ENCODE peak calls at places on chromosomes 4 and X, in seven cellular contexts. O is NCI-H1105; N is Calu3; U is Caki2; Z is SJSA1; S is activated naive CD8-positive, alpha-beta T cell treated with anti-CD3 and anti-CD28 coated beads, Interleukin-2, amount 10 ng/mL, durations not matched to agents 7 days and 5 days; J is mucosa of descending colon. X is an unnamed sample.

GRCh38 chrX:151396042-151396826 is 772 bp upstream of the VMA21 start:
- DNase-seq in O (peak; percentile 87), N (no peak), U (no peak), Z (no peak), S (peak; percentile 33), J (peak; percentile 20), X (no peak)

GRCh38 chr4:21013501-21013900 is 313.2 kb downstream of the PACRGL start:
- DNase-seq in O (no peak), N (no peak), U (no peak), Z (no peak), S (no peak), J (no peak), X (no peak)

GRCh38 chr4:48153791-48154550 is 19.9 kb upstream of the TXK start:
- DNase-seq in O (no peak), N (no peak), U (no peak), Z (no peak), S (no peak), J (no peak), X (no peak)

GRCh38 chr4:102684605-102685052 is 76.1 kb downstream of the MANBA start:
- DNase-seq in O (no peak), N (no peak), U (peak; percentile 54), Z (peak; percentile 46), S (no peak), J (no peak), X (no peak)

GRCh38 chr4:4590496-4590895 is 48.6 kb upstream of the STX18 start:
- DNase-seq in O (no peak), N (no peak), U (no peak), Z (no peak), S (no peak), J (no peak), X (no peak)

GRCh38 chrX:39725928-39726619 is 371.7 kb downstream of the BCOR start:
- DNase-seq in O (no peak), N (no peak), U (no peak), Z (no peak), S (no peak), J (no peak), X (no peak)

GRCh38 chr4:71231073-71231752 is 107.6 kb upstream of the SLC4A4 start:
- DNase-seq in O (peak; percentile 45), N (peak; percentile 39), U (peak; percentile 88), Z (no peak), S (no peak), J (peak; percentile 86), X (no peak)

GRCh38 chr4:119659576-119659975 is 31.0 kb upstream of the PDE5A start:
- DNase-seq in O (no peak), N (no peak), U (peak; percentile 39), Z (no peak), S (no peak), J (no peak), X (no peak)

GRCh38 chr4:25440478-25441030 is 63.5 kb downstream of the ANAPC4 start:
- DNase-seq in O (no peak), N (no peak), U (no peak), Z (no peak), S (no peak), J (no peak), X (no peak)

GRCh38 chr4:128393111-128393704 is 105.6 kb upstream of the PGRMC2 start:
- DNase-seq in O (peak; percentile 68), N (no peak), U (peak; percentile 83), Z (no peak), S (no peak), J (no peak), X (peak; percentile 90)

GRCh38 chrX:4710618-4711433 is 997.4 kb upstream of the PRKX start:
- DNase-seq in O (peak; percentile 79), N (peak; percentile 51), U (no peak), Z (no peak), S (no peak), J (no peak), X (no peak)

GRCh38 chr4:7339751-7340552 is 94.8 kb downstream of the PSAPL1 start:
- DNase-seq in O (no peak), N (no peak), U (no peak), Z (no peak), S (no peak), J (no peak), X (no peak)

GRCh38 chr4:106369456-106370060 is 980 bp upstream of the GIMD1 start:
- DNase-seq in O (peak; percentile 5), N (peak; percentile 43), U (peak; percentile 66), Z (peak; percentile 61), S (no peak), J (peak; percentile 71), X (peak; percentile 5)

GRCh38 chr4:38140643-38141203 is 180.5 kb downstream of the PTTG2 start:
- DNase-seq in O (no peak), N (no peak), U (no peak), Z (no peak), S (no peak), J (no peak), X (no peak)

GRCh38 chr4:82677327-82677726 is 115.5 kb upstream of the TMEM150C start:
- DNase-seq in O (no peak), N (peak; percentile 43), U (no peak), Z (no peak), S (no peak), J (no peak), X (no peak)

GRCh38 chrX:64338296-64338695 is 57.0 kb downstream of the MTMR8 start:
- DNase-seq in O (no peak), N (no peak), U (no peak), Z (no peak), S (no peak), J (no peak), X (no peak)

GRCh38 chr4:174210952-174211490 is 72.4 kb downstream of the FBXO8 start:
- DNase-seq in O (no peak), N (no peak), U (no peak), Z (no peak), S (no peak), J (no peak), X (no peak)

GRCh38 chrX:38717871-38718270 is 83.4 kb upstream of the MID1IP1 start:
- DNase-seq in O (no peak), N (peak; percentile 10), U (peak; percentile 11), Z (no peak), S (no peak), J (peak; percentile 4), X (no peak)

GRCh38 chr4:23322732-23323131 is 567.1 kb downstream of the PPARGC1A start:
- DNase-seq in O (no peak), N (no peak), U (no peak), Z (no peak), S (no peak), J (no peak), X (no peak)

GRCh38 chr4:6263541-6264540 is 5.8 kb upstream of the WFS1 start:
- DNase-seq in O (no peak), N (peak; percentile 32), U (peak; percentile 14), Z (no peak), S (no peak), J (peak; percentile 80), X (peak; percentile 2)

GRCh38 chrX:16586371-16587112 is 63.4 kb upstream of the S100G start:
- DNase-seq in O (no peak), N (no peak), U (no peak), Z (no peak), S (no peak), J (no peak), X (no peak)

GRCh38 chr4:173494013-173494970 is 35.7 kb downstream of the HAND2 start:
- DNase-seq in O (no peak), N (peak; percentile 58), U (peak; percentile 62), Z (no peak), S (no peak), J (peak; percentile 77), X (peak; percentile 83)

GRCh38 chr4:88109123-88109864 is 49.1 kb downstream of the ABCG2 start:
- DNase-seq in O (no peak), N (no peak), U (peak; percentile 56), Z (no peak), S (no peak), J (no peak), X (no peak)

GRCh38 chr4:25178838-25179261 is 18.6 kb upstream of the SEPSECS start:
- DNase-seq in O (no peak), N (no peak), U (no peak), Z (no peak), S (no peak), J (no peak), X (no peak)

GRCh38 chr4:119731146-119731742 is 102.6 kb upstream of the PDE5A start:
- DNase-seq in O (no peak), N (no peak), U (no peak), Z (no peak), S (no peak), J (no peak), X (no peak)

GRCh38 chr4:184815046-184815877 is 10.5 kb downstream of the ACSL1 start:
- DNase-seq in O (peak; percentile 74), N (peak; percentile 70), U (peak; percentile 81), Z (no peak), S (no peak), J (peak; percentile 87), X (peak; percentile 84)

GRCh38 chrX:45668686-45669443 is 468.2 kb upstream of the DIPK2B start:
- DNase-seq in O (no peak), N (no peak), U (peak; percentile 35), Z (peak; percentile 41), S (no peak), J (peak; percentile 1), X (no peak)

GRCh38 chrX:148371251-148371650 is 129.2 kb upstream of the AFF2 start:
- DNase-seq in O (no peak), N (no peak), U (peak; percentile 19), Z (no peak), S (no peak), J (no peak), X (no peak)

GRCh38 chrX:137567474-137568232 is 1.7 kb downstream of the ZIC3 start:
- DNase-seq in O (peak; percentile 5), N (no peak), U (no peak), Z (no peak), S (no peak), J (no peak), X (no peak)

GRCh38 chr4:99157478-99157935 is 13.4 kb upstream of the ADH4 start:
- DNase-seq in O (no peak), N (no peak), U (no peak), Z (no peak), S (no peak), J (no peak), X (no peak)

GRCh38 chr4:726816-727215 is 21.2 kb downstream of the PCGF3 start:
- DNase-seq in O (no peak), N (no peak), U (no peak), Z (no peak), S (no peak), J (no peak), X (no peak)

GRCh38 chrX:47831788-47832187 is 4.9 kb upstream of the ZNF81 start:
- DNase-seq in O (peak; percentile 34), N (peak; percentile 69), U (peak; percentile 27), Z (no peak), S (peak; percentile 41), J (peak; percentile 64), X (peak; percentile 8)

GRCh38 chr4:54274264-54274663 is 45.2 kb downstream of the PDGFRA start:
- DNase-seq in O (no peak), N (no peak), U (no peak), Z (no peak), S (no peak), J (no peak), X (no peak)

GRCh38 chr4:4386296-4386735 is 586 bp upstream of the NSG1 start:
- DNase-seq in O (peak; percentile 22), N (no peak), U (no peak), Z (no peak), S (peak; percentile 56), J (no peak), X (no peak)

GRCh38 chr4:103244251-103244650 is 46.1 kb upstream of the CENPE start:
- DNase-seq in O (no peak), N (no peak), U (no peak), Z (no peak), S (no peak), J (no peak), X (no peak)

GRCh38 chr4:76984127-76984526 is 34.6 kb downstream of the SEPTIN11 start:
- DNase-seq in O (no peak), N (no peak), U (peak; percentile 44), Z (no peak), S (no peak), J (no peak), X (no peak)

X was measured in NCI-H1436.